ENCODE peak calls at places on chromosomes 1 and 21, in five cellular contexts. One of them, this sample, is unnamed.

GRCh38 chr1:9281071-9281827 is 11.4 kb upstream of the SPSB1 start:
- DNase-seq in fibroblast of lung: no peak
- DNase-seq in HFF-Myc: no peak
- DNase-seq in WTC11: no peak
- DNase-seq in breast epithelium: no peak
- DNase-seq in this sample: no peak

GRCh38 chr1:7549277-7549676 is 221.8 kb upstream of the VAMP3 start:
- DNase-seq in fibroblast of lung: peak
- DNase-seq in HFF-Myc: peak
- DNase-seq in WTC11: no peak
- DNase-seq in breast epithelium: no peak
- DNase-seq in this sample: peak

GRCh38 chr1:182611326-182611725 is 7.1 kb upstream of the RGS16 start:
- DNase-seq in fibroblast of lung: no peak
- DNase-seq in HFF-Myc: no peak
- DNase-seq in WTC11: no peak
- DNase-seq in breast epithelium: no peak
- DNase-seq in this sample: no peak

GRCh38 chr21:44509539-44509938 is 30.5 kb downstream of the KRTAP10-1 start:
- DNase-seq in fibroblast of lung: no peak
- DNase-seq in HFF-Myc: no peak
- DNase-seq in WTC11: no peak
- DNase-seq in breast epithelium: peak
- DNase-seq in this sample: no peak

GRCh38 chr1:31617917-31618746 is 643 bp downstream of the HCRTR1 start:
- DNase-seq in fibroblast of lung: peak
- DNase-seq in HFF-Myc: no peak
- DNase-seq in WTC11: peak
- DNase-seq in breast epithelium: no peak
- DNase-seq in this sample: no peak

GRCh38 chr1:172837816-172838680 is 179.1 kb downstream of the FASLG start:
- DNase-seq in fibroblast of lung: no peak
- DNase-seq in HFF-Myc: no peak
- DNase-seq in WTC11: no peak
- DNase-seq in breast epithelium: no peak
- DNase-seq in this sample: no peak

GRCh38 chr1:220410681-220411080 is 117.3 kb upstream of the MARK1 start:
- DNase-seq in fibroblast of lung: peak
- DNase-seq in HFF-Myc: peak
- DNase-seq in WTC11: no peak
- DNase-seq in breast epithelium: no peak
- DNase-seq in this sample: no peak

GRCh38 chr1:201430790-201431189 is 9.3 kb upstream of the TNNI1 start:
- DNase-seq in fibroblast of lung: no peak
- DNase-seq in HFF-Myc: no peak
- DNase-seq in WTC11: no peak
- DNase-seq in breast epithelium: no peak
- DNase-seq in this sample: no peak

GRCh38 chr1:8903410-8903809 is 24.9 kb upstream of the ENO1 start:
- DNase-seq in fibroblast of lung: no peak
- DNase-seq in HFF-Myc: no peak
- DNase-seq in WTC11: no peak
- DNase-seq in breast epithelium: no peak
- DNase-seq in this sample: no peak

GRCh38 chr1:53890522-53890941 is 935 bp upstream of the YIPF1 start:
- DNase-seq in fibroblast of lung: no peak
- DNase-seq in HFF-Myc: no peak
- DNase-seq in WTC11: no peak
- DNase-seq in breast epithelium: no peak
- DNase-seq in this sample: no peak

GRCh38 chr1:55061000-55061705 is 21.8 kb downstream of the PCSK9 start:
- DNase-seq in fibroblast of lung: no peak
- DNase-seq in HFF-Myc: no peak
- DNase-seq in WTC11: no peak
- DNase-seq in breast epithelium: no peak
- DNase-seq in this sample: no peak

DNA sequence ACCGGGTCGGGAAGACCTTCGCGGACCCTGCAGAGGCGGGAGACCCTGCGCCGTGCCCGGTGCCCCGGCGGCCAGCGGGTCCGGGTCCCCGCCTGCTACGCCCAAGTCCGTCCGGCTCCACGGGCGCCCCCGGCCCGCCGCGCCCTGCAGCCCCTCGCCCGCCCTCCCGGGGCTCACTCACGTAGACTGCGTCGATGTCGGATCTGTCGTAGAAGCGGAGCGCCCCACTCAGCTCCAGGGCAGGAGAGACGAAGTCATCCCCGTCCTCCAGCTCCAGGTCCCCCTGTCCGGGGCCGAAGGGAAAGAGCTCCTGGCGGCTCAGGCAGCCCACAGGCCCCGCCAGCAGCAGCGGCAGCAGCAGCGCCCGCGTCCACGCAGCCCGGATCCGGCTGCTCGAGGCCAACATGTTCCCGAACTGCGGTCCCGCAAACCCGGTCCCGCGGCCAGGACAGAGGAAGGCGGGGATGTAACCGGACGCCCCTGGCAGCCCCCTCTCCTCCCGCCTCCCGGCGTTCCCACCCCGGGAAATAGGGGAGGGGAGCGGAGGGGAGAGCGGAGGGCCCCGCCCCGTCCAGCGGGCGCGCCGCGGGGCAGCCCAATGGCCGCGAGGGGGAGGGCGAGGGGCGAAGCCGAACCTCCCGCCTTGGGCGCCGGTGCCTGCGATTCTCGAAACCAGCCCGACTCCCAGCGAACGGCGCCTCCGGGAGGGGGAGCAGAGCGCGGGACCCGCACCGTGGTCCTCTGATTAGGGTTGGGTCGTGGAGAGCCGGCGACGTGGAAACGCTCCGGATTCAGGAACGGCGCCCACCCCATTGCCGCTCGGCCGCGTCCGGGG is at the start of gene NID1:
- DNase-seq in fibroblast of lung: peak
- DNase-seq in HFF-Myc: no peak
- DNase-seq in WTC11: peak
- DNase-seq in breast epithelium: peak
- DNase-seq in this sample: no peak
- TF ChIP-seq CTCF in fibroblast of lung: peak
- TF ChIP-seq CTCF in HFF-Myc: peak
- TF ChIP-seq CTCF in WTC11: no peak
- TF ChIP-seq CTCF in breast epithelium: no peak
- TF ChIP-seq CTCF in this sample: peak

DNA sequence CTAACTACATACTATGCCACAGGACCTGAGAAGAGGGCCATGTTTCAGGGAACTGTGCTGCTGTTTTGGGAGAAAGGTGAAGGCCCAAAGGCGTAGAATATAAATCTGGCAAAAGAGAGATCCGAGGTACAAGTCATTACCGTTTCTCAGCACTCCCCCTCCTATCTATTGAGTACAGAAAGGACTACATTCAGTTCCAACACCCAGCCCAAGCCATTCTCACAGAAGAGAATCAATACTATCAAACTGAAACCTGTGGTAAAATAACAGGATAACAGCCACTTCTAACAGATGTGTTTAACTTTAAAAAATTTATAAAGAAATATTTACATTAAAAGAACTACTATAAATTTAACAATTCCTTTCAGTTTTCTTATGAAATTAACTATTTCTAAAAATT is 7.8 kb downstream of the AHCTF1 start:
- DNase-seq in fibroblast of lung: no peak
- DNase-seq in HFF-Myc: no peak
- DNase-seq in WTC11: no peak
- DNase-seq in breast epithelium: no peak
- DNase-seq in this sample: no peak
- TF ChIP-seq CTCF in fibroblast of lung: no peak
- TF ChIP-seq CTCF in HFF-Myc: no peak
- TF ChIP-seq CTCF in WTC11: no peak
- TF ChIP-seq CTCF in breast epithelium: no peak
- TF ChIP-seq CTCF in this sample: no peak

DNA sequence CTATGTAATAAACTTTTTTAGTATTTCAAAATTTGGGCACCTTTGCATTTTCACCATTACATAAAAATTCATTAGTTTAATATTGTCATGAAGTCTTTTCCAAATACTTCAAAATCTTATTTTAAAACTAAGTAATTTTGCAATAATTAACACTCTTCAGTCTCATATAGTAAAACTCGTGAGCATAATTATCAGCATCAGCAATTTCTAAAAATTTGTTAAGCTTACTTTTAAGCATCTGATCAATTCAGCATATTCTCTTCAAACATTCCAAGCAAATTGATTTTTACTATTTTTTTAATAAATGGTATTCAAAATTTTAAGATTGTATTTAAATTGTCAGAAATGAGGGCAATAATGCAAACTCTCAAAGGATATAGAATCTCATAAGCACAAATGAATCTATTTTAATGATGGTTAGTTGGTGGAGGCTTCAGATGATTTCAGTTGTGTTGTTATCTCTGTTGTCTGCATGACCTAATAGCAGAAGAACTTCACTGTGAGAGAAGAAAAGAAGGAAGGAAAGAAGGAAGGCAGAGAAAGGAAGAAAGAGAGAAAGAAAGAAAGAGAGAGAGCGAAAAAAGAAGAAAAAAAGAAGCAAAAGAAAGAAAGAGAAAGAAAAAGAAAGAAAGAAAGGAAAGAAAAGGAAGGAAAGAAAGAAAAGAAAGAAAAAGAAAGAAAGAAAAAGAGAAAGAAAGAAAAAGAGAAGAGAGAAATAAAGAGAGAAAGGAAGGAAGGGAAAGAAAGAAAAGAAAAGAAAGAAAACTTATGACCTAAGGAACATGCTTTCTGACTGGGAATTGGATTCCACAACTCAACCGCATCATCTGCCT is 860.5 kb downstream of the NCAM2 start:
- DNase-seq in fibroblast of lung: no peak
- DNase-seq in HFF-Myc: no peak
- DNase-seq in WTC11: no peak
- DNase-seq in breast epithelium: no peak
- DNase-seq in this sample: no peak
- TF ChIP-seq CTCF in fibroblast of lung: no peak
- TF ChIP-seq CTCF in HFF-Myc: no peak
- TF ChIP-seq CTCF in WTC11: no peak
- TF ChIP-seq CTCF in breast epithelium: no peak
- TF ChIP-seq CTCF in this sample: no peak

DNA sequence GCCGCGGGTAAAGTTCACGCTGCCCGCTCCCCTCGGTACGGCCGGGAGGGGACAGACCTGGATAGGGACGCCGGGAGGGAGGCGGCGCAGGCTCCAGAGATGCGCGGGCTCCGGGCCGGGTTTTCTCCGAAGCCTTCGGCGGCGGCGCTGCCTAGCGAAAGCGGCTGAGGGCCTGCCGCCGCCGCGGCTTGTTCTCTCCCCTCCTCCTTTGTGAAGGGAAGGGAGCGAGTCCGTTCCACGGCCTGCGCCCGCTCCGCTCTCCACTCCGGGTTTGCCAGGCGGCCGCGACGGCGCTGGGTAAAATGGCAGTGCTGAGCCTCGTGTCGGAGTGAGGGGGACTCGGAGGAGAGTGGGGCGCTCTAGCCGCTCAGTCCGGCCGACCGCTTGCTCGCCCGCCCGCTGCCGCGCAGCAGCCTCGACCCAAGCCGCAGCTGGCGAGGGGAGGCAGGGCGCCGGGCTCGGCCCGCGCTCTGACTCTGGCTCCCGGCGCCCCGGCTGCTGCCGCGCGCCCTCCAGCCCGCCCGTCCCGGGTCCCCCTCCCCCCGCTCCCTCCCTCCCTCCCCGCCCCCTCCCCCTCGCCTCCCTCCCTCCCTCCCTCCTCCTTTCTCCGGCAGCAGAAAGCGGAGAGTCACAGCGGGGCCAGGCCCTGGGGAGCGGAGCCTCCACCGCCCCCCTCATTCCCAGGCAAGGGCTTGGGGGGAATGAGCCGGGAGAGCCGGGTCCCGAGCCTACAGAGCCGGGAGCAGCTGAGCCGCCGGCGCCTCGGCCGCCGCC is at the start of gene ARID1A:
- DNase-seq in fibroblast of lung: peak
- DNase-seq in HFF-Myc: peak
- DNase-seq in WTC11: peak
- DNase-seq in breast epithelium: peak
- DNase-seq in this sample: peak
- TF ChIP-seq CTCF in fibroblast of lung: no peak
- TF ChIP-seq CTCF in HFF-Myc: no peak
- TF ChIP-seq CTCF in WTC11: no peak
- TF ChIP-seq CTCF in breast epithelium: peak
- TF ChIP-seq CTCF in this sample: no peak

GRCh38 chr21:20443558-20444155 is 554.6 kb upstream of the NCAM2 start:
- DNase-seq in fibroblast of lung: no peak
- DNase-seq in HFF-Myc: no peak
- DNase-seq in WTC11: no peak
- DNase-seq in breast epithelium: no peak
- DNase-seq in this sample: no peak
- TF ChIP-seq CTCF in fibroblast of lung: no peak
- TF ChIP-seq CTCF in HFF-Myc: peak
- TF ChIP-seq CTCF in WTC11: peak
- TF ChIP-seq CTCF in breast epithelium: no peak
- TF ChIP-seq CTCF in this sample: peak